ENCODE peak calls at places on chromosomes 6 and 20, in five cellular contexts. X is NB4; U is hepatocyte; Q is IMR-90; O is CD4-positive, alpha-beta T cell. K is an unnamed sample.

GRCh38 chr6:35731736-35732532 is 4.9 kb upstream of the ARMC12 start:
- DNase-seq in X (peak), U (peak), Q (peak), O (peak), K (peak)

GRCh38 chr6:123321020-123321419 is 315.7 kb downstream of the TRDN start:
- DNase-seq in X (no peak), U (no peak), Q (no peak), O (no peak), K (no peak)

GRCh38 chr20:50363479-50363878 is 146.7 kb upstream of the PTPN1 start:
- DNase-seq in X (no peak), U (no peak), Q (no peak), O (no peak), K (no peak)

GRCh38 chr6:161271343-161272019 is 2.4 kb downstream of the AGPAT4 start:
- DNase-seq in X (peak), U (peak), Q (no peak), O (no peak), K (no peak)

GRCh38 chr6:15614277-15614676 is 48.6 kb downstream of the DTNBP1 start:
- DNase-seq in X (no peak), U (no peak), Q (no peak), O (no peak), K (no peak)

GRCh38 chr20:25310921-25311728 is 63.2 kb downstream of the PYGB start:
- DNase-seq in X (no peak), U (no peak), Q (peak), O (no peak), K (no peak)

GRCh38 chr6:134908906-134909516 is 40.9 kb downstream of the ALDH8A1 start:
- DNase-seq in X (peak), U (peak), Q (peak), O (no peak), K (no peak)

GRCh38 chr6:117448732-117449131 is 23.0 kb upstream of the ROS1 start:
- DNase-seq in X (no peak), U (peak), Q (peak), O (no peak), K (no peak)

GRCh38 chr6:30769088-30769852 is 24.9 kb upstream of the IER3 start:
- DNase-seq in X (peak), U (peak), Q (peak), O (peak), K (no peak)

GRCh38 chr20:62536731-62537401 is 61.1 kb upstream of the GATA5 start:
- DNase-seq in X (no peak), U (peak), Q (peak), O (no peak), K (no peak)

GRCh38 chr6:28635547-28636158 is 110.0 kb downstream of the GPX5 start:
- DNase-seq in X (no peak), U (no peak), Q (no peak), O (no peak), K (no peak)

GRCh38 chr6:149134531-149134933 is 183.0 kb upstream of the TAB2 start:
- DNase-seq in X (no peak), U (no peak), Q (peak), O (no peak), K (no peak)

GRCh38 chr20:53611449-53611894 is 17.8 kb upstream of the ZNF217 start:
- DNase-seq in X (peak), U (peak), Q (peak), O (no peak), K (no peak)

GRCh38 chr6:36897629-36898028 is 11.9 kb downstream of the C6orf89 start:
- DNase-seq in X (no peak), U (peak), Q (peak), O (no peak), K (no peak)
- TF ChIP-seq CTCF in X (no peak), U (peak), Q (peak), O (peak), K (no peak)

DNA sequence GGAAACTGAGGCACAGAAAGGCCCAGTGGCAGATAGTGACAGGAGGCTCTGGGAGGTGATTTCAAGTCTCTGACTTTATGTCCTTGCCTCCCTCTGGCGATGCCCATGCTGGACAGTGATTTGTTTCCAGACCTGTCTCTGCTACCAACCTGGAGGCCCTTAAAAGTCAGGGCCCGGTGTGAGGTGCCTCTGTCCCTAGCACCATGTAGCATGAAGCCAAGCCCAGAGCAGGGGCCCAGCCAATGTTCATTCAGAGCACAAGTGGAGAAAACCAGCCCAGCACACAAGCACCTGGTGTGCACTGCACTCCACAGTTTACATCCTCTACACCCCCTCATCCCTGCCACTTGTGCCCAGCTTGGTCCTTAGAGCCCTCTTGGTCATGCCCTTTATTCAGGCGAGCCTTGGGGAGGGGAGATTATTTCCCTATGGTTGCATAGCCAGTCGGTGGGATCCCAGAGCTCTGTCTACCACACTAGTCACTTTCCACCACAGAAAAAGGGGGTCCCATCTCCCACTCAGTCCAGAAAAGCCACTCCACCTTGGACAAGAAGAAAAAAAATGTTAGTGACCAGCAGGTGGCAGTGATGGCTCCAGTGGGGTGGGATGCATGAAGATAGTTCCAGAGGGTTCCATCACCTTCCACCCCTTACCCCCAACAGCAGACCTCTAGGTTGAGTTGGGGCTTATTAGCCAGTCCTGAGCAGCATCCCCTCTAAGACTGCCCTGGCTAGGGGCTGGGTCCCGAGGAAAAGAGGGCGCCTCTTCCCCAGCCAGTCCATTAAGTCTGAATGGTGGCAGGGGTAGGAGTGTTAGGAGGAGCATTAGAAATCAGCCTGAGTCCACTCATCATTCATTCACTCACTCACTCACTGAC is 30.9 kb downstream of the KIAA1755 start:
- DNase-seq in X (peak), U (no peak), Q (no peak), O (no peak), K (peak)
- TF ChIP-seq CTCF in X (peak), U (peak), Q (peak), O (no peak), K (peak)

DNA sequence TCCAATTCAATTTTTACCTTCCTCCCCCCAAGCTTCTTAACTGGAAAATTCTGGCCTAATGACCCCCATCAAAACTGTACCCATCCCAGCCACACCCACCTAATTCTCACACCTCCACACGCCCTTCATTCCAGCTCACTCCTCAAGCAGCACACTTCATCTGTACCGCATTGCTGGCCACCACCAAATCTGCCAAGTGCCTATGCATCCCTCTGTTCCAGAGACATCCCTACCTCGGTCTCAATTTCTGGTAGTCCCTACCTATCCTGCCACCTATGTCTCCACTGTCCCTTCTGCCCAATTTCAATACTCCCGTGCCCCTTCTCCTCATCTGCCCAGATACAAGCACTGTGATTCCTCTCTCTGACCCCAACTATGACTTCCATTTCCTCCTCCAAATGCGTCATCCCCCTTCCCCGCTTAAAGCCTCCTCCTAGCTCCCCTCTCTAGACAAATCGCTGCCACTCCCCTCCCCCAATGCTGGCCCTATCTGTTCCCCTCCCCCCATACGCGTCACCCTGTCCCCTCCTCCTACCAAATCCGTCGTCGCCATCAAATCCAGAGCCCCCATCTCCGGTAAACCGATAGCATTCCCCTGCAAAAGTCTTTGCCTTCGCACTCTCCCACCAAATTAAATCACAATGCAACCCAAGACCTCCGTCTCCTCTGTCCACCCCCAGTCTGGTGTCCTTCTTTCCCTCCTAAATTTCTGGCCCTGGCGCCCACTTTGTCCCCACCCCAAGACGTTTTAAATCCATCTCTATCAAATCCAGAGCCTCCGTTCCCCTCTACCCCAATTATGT is 1.2 kb downstream of the MTCH1 start:
- DNase-seq in X (peak), U (peak), Q (peak), O (peak), K (no peak)
- TF ChIP-seq CTCF in X (no peak), U (no peak), Q (no peak), O (no peak), K (no peak)

DNA sequence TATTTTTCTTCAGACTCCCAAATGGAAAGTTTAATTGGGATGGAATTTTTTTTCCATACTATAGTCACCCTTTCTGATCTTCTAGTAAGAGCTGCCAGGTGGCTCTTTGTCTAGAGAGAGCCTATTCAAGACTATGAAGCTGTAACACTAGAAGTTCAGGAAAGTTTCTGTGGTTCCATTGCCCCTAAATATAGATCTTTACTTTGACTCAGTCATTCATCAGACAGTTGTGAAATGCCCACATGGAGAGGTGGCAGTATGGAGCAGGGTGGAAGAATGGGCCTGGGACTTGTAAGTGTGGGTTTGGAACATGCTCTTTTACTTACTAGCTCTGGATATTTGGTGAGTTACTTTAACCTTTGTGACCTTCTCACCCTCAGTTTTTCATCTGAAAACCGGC is 87.8 kb downstream of the CTNNBL1 start:
- DNase-seq in X (peak), U (no peak), Q (peak), O (no peak), K (no peak)
- TF ChIP-seq CTCF in X (no peak), U (no peak), Q (no peak), O (no peak), K (no peak)

DNA sequence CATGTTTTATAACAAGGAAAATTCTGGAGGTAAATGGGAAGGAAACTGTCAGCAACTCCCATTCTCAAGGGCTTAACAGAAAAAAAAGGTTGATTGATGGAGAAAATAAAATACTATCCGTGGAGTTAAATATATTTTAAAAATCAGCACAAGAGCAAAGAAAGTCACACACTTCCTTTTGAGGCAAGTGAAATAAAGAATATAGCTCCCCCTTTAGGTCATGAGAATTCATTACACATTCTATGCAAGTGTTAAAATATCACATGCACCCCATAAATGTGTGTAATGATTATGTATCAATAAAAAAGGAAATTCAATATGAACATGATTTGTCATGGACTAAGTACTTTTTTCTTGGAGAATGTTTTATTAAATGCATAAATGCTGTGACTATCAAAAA is 349.2 kb downstream of the TPBG start:
- DNase-seq in X (no peak), U (no peak), Q (no peak), O (no peak), K (peak)
- TF ChIP-seq CTCF in X (no peak), U (peak), Q (peak), O (no peak), K (peak)

DNA sequence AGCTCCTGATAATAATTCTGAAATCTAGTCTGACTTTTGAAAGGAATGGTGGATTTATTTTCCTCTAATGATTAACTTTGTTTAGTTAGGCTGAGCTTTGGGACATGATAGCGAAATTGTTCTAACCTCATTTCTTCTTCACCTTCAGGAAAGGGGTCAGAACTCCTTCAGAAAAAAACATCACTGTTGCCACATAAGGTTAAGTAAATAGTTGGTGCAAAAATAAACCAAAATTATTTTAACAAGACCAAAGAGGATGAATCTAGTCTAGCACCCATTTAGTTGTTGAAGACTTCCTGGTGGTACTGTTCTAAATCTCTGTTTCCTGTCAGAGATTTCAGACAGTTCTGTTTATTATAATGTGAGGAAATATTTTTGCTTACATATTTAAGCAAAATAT is 379.8 kb downstream of the UTRN start:
- DNase-seq in X (no peak), U (no peak), Q (no peak), O (no peak), K (no peak)
- TF ChIP-seq CTCF in X (no peak), U (no peak), Q (no peak), O (no peak), K (no peak)

K was measured in GM13976.